ENCODE peak calls at places on chromosome 22, in eight cellular contexts. L is stomach, P is A673, B is cardiac muscle cell, R is right lobe of liver, Y is fibroblast of lung, H is transverse colon, A is colonic mucosa. J is an unnamed sample.

GRCh38 chr22:34966980-34967379 is 99.0 kb upstream of the ISX start:
- DNase-seq in Y (no peak), L (no peak), A (no peak), H (no peak), R (no peak), P (no peak), B (no peak), J (no peak)

GRCh38 chr22:35043932-35044319 is 22.0 kb upstream of the ISX start:
- DNase-seq in L (no peak), Y (no peak), R (no peak), H (no peak), A (no peak), P (no peak), B (no peak), J (no peak)

GRCh38 chr22:26610072-26610958 is 7.5 kb downstream of the CRYBB1 start:
- DNase-seq in A (peak), Y (peak), L (peak), R (no peak), B (peak), H (peak), P (peak), J (no peak)

GRCh38 chr22:49512471-49512870 is 315.2 kb downstream of the BRD1 start:
- DNase-seq in B (no peak), A (no peak), P (no peak), R (no peak), H (no peak), Y (no peak), L (no peak), J (no peak)

GRCh38 chr22:47571616-47572015 is 809.2 kb downstream of the TBC1D22A start:
- DNase-seq in B (no peak), A (no peak), H (no peak), Y (no peak), L (no peak), R (peak), P (no peak), J (no peak)

GRCh38 chr22:27274770-27275449 is 526.6 kb downstream of the MN1 start:
- DNase-seq in L (no peak), R (no peak), H (no peak), P (no peak), B (peak), A (no peak), Y (no peak), J (no peak)

GRCh38 chr22:36871669-36872081 is 10.9 kb downstream of the NCF4 start:
- DNase-seq in H (no peak), Y (no peak), A (no peak), L (no peak), R (no peak), P (no peak), B (no peak), J (no peak)

GRCh38 chr22:50299724-50300619 is 7.5 kb downstream of the PLXNB2 start:
- DNase-seq in L (peak), H (peak), P (no peak), A (peak), B (no peak), R (peak), Y (no peak), J (no peak)

GRCh38 chr22:45083659-45084305 is 74.0 kb upstream of the PHF21B start:
- DNase-seq in A (no peak), H (no peak), P (peak), Y (peak), L (no peak), R (no peak), B (peak), J (no peak)

GRCh38 chr22:48065852-48066251 is 1303.4 kb downstream of the TBC1D22A start:
- DNase-seq in L (no peak), A (no peak), R (no peak), B (no peak), P (no peak), H (no peak), Y (no peak), J (no peak)

GRCh38 chr22:50252081-50253045 is 1.3 kb upstream of the HDAC10 start:
- DNase-seq in B (peak), L (peak), P (peak), Y (peak), R (peak), A (peak), H (peak), J (no peak)

GRCh38 chr22:22697377-22698120 is 53.1 kb downstream of the GGTLC2 start:
- DNase-seq in R (no peak), A (no peak), B (no peak), Y (no peak), L (no peak), P (no peak), H (no peak), J (no peak)

GRCh38 chr22:23849009-23850006 is 8.4 kb upstream of the SLC2A11 start:
- DNase-seq in H (peak), R (peak), A (peak), B (peak), L (peak), Y (peak), P (peak), J (peak)
- H3K4me3 ChIP-seq in H (peak), R (peak), A (no peak), B (no peak), L (peak), Y (no peak), P (peak), J (peak)

DNA sequence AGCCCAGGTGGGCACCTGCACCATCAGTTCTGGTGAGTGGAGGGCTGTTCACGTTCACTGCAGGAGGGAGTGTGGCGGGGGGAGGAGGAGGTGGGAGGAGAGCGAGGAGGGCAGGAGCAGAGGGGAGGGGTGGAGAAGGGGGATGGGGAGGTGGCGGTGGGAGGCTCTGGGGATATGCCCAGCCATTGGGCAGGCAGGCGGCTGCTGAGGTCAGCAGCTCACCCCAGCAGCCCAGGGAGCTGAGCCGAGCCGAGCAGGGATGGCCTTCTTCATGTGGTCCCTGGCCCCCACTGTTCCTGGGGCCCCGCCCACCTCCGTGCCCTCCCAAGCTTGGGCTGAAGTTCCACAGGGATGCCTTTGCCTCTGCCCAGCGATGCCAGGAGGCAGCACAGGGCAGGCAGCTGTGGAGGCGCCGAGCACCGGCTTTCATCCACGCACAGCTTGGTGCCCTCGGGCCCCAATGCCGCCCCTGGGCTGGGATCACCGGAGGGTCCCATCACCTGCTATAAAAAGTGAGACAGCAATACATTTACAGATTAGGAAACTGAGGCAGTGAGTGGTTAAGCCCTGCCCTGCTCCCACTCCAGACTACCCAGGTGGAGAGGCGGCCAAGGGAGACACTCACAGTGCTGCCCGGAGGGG is 21.6 kb downstream of the RTN4R start:
- DNase-seq in P (no peak), A (no peak), R (peak), Y (no peak), H (no peak), L (no peak), B (no peak), J (no peak)
- H3K27ac ChIP-seq in P (no peak), A (no peak), R (no peak), Y (peak), H (no peak), L (no peak), B (no peak), J (peak)

GRCh38 chr22:30033891-30034290 is 46.4 kb upstream of the HORMAD2 start:
- DNase-seq in B (no peak), R (no peak), L (no peak), A (no peak), P (no peak), H (no peak), Y (no peak), J (no peak)

GRCh38 chr22:30036656-30037055 is 43.6 kb upstream of the HORMAD2 start:
- DNase-seq in R (peak), Y (no peak), L (no peak), P (peak), B (no peak), A (no peak), H (no peak), J (no peak)

GRCh38 chr22:30031764-30032468 is 48.3 kb upstream of the HORMAD2 start:
- DNase-seq in A (no peak), B (no peak), H (no peak), L (no peak), P (no peak), Y (no peak), R (no peak), J (no peak)

GRCh38 chr22:30031328-30031727 is 48.9 kb upstream of the HORMAD2 start:
- DNase-seq in B (no peak), R (no peak), A (no peak), P (no peak), H (no peak), L (no peak), Y (no peak), J (no peak)

DNA sequence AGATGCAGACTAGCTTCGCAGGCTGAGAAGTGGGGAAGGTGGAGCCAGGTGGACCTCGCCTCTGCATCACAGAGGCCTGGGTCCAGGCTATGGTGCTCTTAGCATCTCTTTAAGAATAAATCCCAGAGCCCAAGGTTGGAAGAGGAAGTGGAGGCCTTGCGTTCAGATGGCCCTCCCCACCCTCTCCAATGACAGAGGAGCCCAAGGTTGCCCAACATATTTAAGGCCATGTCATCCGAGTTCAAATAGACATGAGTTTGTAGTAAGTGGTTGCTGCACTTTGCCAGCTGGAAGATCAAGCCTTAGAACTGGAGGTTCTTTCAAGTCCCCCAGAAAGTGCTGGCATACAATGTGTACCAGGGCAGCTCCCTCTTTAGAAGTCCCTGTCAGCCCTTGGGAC is 47.1 kb upstream of the HORMAD2 start:
- DNase-seq in P (no peak), Y (no peak), B (no peak), L (no peak), H (no peak), A (no peak), R (no peak), J (no peak)
- TF ChIP-seq CTCF in P (no peak), Y (no peak), B (no peak), L (no peak), H (no peak), A (no peak), R (no peak), J (no peak)

DNA sequence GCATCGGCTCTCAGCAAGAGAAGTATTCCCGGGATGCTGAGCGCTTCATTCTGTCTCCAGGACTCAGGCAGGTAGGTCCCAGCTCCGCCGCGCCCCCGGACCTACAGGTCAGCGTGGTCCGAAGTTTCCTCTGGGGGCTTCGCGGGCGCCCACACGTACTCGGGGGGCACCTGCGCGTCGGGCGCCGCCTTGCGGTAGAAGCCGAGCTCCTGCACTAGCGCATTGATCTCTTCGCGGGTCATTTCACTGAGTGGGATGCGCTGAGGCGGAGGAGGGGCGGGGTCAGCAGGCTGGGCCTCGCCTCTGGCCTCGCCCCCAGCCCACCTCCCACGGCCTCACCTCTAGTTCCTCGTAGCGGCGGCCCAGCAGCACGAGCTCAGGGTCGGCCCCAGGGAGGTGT is 2.5 kb downstream of the SELENOM start:
- DNase-seq in B (no peak), R (peak), Y (no peak), P (no peak), H (no peak), L (no peak), A (no peak), J (no peak)
- H3K4me3 ChIP-seq in B (no peak), R (no peak), Y (no peak), P (no peak), H (peak), L (peak), A (no peak), J (peak)

GRCh38 chr22:39999144-39999757 is 4.5 kb downstream of the FAM83F start:
- DNase-seq in A (peak), R (peak), P (no peak), Y (peak), L (no peak), H (peak), B (peak), J (no peak)
- H3K27ac ChIP-seq in A (peak), R (peak), P (no peak), Y (no peak), L (no peak), H (peak), B (no peak), J (no peak)

GRCh38 chr22:44067901-44068300 is 43.8 kb downstream of the PARVB start:
- DNase-seq in L (no peak), P (no peak), Y (no peak), H (no peak), A (no peak), R (no peak), B (no peak), J (no peak)

GRCh38 chr22:44071760-44072159 is 47.7 kb downstream of the PARVB start:
- DNase-seq in B (no peak), A (no peak), P (no peak), R (no peak), L (no peak), H (no peak), Y (no peak), J (no peak)

GRCh38 chr22:44070029-44070428 is 45.9 kb downstream of the PARVB start:
- DNase-seq in Y (no peak), P (no peak), L (no peak), B (no peak), H (no peak), R (no peak), A (no peak), J (no peak)

GRCh38 chr22:44067033-44067432 is 42.9 kb downstream of the PARVB start:
- DNase-seq in L (no peak), H (no peak), R (no peak), P (no peak), Y (no peak), B (no peak), A (no peak), J (no peak)

GRCh38 chr22:44068422-44069191 is 44.5 kb downstream of the PARVB start:
- DNase-seq in R (no peak), B (no peak), L (no peak), H (peak), P (no peak), A (no peak), Y (no peak), J (no peak)
- TF ChIP-seq CTCF in R (no peak), B (no peak), L (no peak), H (no peak), P (no peak), A (no peak), Y (no peak), J (no peak)

DNA sequence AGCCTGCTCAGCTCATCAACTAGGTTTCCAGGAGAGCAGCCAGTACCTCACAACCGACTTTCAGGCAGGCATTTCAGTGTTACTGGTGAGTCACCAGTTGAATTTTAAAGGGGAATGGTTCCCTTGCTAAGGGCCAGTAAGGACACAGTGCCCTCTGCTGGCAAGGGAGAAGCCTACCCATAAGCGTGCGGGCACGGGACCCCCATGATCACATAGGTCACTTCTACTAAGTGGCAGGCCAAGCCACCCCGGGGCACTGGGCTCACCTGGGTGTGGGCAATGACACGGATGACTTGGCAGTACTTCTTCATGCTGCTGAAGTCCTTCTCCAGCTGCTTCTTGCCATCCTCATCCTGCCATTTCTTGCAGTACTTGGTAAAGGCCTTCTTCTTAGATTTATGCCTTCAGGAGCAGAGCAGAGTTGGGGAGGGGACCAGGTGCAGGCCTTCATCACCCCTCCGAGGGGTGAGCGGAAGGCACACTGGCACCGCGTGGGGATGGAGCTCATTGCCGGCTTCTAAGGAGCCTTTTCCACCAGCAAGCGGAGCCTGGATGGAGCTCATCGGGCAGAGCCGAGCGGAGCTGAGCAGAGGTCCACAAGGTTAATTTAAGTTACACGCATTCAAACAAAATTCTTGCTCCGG is 2.9 kb downstream of the RPL3 start:
- DNase-seq in R (peak), B (peak), Y (peak), P (peak), A (peak), H (peak), L (peak), J (peak)
- H3K4me3 ChIP-seq in R (peak), B (peak), Y (peak), P (peak), A (peak), H (peak), L (peak), J (no peak)

DNA sequence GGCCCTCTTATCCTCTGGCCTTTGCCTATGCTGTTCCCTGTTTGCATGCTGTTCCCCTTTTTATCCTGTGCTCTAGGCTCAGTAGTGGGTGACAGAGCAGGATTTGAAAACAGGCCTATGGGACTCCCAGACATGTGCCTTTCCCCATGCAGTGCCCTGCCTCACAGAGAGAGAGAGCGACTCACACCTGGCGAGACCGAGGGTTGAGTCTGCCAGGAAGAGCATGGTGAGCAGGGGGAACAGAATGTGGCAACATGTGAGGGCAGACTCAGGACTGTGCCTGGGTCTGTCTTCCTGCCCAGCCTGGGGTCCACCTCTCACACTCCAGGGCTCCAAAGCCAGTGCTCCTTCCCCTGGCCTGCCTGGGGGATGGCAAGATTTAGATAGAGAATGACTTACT is 75.0 kb downstream of the NFAM1 start:
- DNase-seq in A (no peak), Y (no peak), R (no peak), P (no peak), H (no peak), B (no peak), L (no peak), J (no peak)
- H3K27ac ChIP-seq in A (no peak), Y (no peak), R (no peak), P (no peak), H (no peak), B (no peak), L (no peak), J (no peak)

GRCh38 chr22:46110215-46110614 is 40.1 kb upstream of the PPARA start:
- DNase-seq in B (no peak), H (no peak), P (no peak), Y (peak), L (no peak), R (no peak), A (no peak), J (no peak)

GRCh38 chr22:46109474-46110003 is 40.8 kb upstream of the PPARA start:
- DNase-seq in L (no peak), R (no peak), P (no peak), H (no peak), A (no peak), Y (no peak), B (no peak), J (no peak)

GRCh38 chr22:46107753-46108563 is 42.4 kb upstream of the PPARA start:
- DNase-seq in L (no peak), P (no peak), R (no peak), Y (no peak), H (no peak), A (no peak), B (no peak), J (no peak)

GRCh38 chr22:46107089-46107664 is 43.1 kb upstream of the PPARA start:
- DNase-seq in Y (no peak), L (peak), A (no peak), H (peak), P (no peak), B (no peak), R (peak), J (peak)

GRCh38 chr22:46108564-46109473 is 41.5 kb upstream of the PPARA start:
- DNase-seq in H (peak), B (peak), A (peak), L (peak), P (peak), Y (no peak), R (peak), J (no peak)
- TF ChIP-seq CTCF in H (no peak), B (peak), A (no peak), L (no peak), P (no peak), Y (peak), R (no peak), J (no peak)

DNA sequence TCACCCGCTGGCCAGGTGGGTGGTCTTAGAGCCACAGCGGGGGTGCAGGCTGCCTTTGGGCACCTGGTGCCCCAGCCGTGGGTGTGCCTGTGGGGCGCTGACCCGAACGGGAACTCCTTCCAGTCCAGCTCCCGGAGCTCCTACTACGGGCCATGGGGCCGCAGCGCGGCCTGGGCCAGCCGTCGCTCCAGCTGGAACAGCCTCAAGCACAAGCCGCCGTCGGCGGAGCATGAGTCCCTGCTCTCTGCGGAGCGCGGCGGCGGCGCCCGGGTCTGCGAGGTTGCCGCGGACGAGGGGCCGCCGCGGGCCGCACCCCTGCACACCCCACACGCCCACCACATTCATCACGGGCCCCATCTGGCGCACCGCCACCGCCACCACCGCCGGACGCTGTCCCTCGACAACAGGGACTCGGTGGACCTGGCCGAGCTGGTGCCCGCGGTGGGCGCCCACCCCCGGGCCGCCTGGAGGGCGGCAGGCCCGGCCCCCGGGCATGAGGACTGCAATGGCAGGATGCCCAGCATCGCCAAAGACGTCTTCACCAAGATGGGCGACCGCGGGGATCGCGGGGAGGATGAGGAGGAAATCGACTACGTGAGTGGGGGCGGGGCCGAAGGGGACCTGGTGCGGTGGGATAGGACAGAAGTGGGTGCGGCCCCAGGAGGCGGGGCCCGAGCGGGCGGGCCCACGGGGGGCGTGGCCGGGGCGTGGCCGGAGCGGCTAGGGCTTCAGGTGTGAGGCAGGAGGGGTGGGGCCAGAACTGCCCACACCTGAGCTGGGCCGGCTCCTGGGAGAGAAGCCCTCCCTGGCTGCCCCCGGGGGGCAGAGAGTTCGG is 91.5 kb downstream of the CACNA1I start:
- DNase-seq in Y (no peak), P (peak), H (peak), L (peak), R (no peak), A (peak), B (no peak), J (no peak)
- H3K4me3 ChIP-seq in Y (no peak), P (no peak), H (peak), L (peak), R (no peak), A (peak), B (peak), J (no peak)

J was measured in dorsolateral prefrontal cortex.